ENCODE peak calls at places on chromosome 12, in ten cellular contexts. One of them, this sample, is unnamed.

GRCh38 chr12:3752096-3752709 is 706 bp downstream of the CRACR2A start:
- DNase-seq in right lobe of liver: no peak
- DNase-seq in transverse colon: peak; percentile 63
- DNase-seq in kidney: peak; percentile 74
- DNase-seq in aorta: peak; percentile 57
- DNase-seq in H9: peak; percentile 29
- DNase-seq in cardiac muscle cell: no peak
- DNase-seq in astrocyte: no peak
- DNase-seq in neuronal stem cell: no peak
- DNase-seq in stomach: peak; percentile 30
- DNase-seq in this sample: no peak

GRCh38 chr12:127723236-127723635 is 543.7 kb upstream of the TMEM132C start:
- DNase-seq in kidney: no peak
- DNase-seq in transverse colon: no peak
- DNase-seq in stomach: no peak
- DNase-seq in neuronal stem cell: no peak
- DNase-seq in H9: no peak
- DNase-seq in astrocyte: no peak
- DNase-seq in cardiac muscle cell: no peak
- DNase-seq in right lobe of liver: no peak
- DNase-seq in aorta: no peak
- DNase-seq in this sample: no peak

GRCh38 chr12:148676-149416 is 65.1 kb downstream of the SLC6A12 start:
- DNase-seq in stomach: no peak
- DNase-seq in aorta: no peak
- DNase-seq in astrocyte: no peak
- DNase-seq in right lobe of liver: no peak
- DNase-seq in neuronal stem cell: no peak
- DNase-seq in H9: no peak
- DNase-seq in cardiac muscle cell: no peak
- DNase-seq in kidney: peak; percentile 63
- DNase-seq in transverse colon: no peak
- DNase-seq in this sample: no peak

GRCh38 chr12:109871678-109872314 is 8.5 kb downstream of the GLTP start:
- DNase-seq in aorta: no peak
- DNase-seq in neuronal stem cell: no peak
- DNase-seq in right lobe of liver: no peak
- DNase-seq in transverse colon: peak; percentile 88
- DNase-seq in stomach: peak; percentile 43
- DNase-seq in H9: no peak
- DNase-seq in kidney: no peak
- DNase-seq in cardiac muscle cell: no peak
- DNase-seq in astrocyte: no peak
- DNase-seq in this sample: no peak

GRCh38 chr12:116674643-116675183 is 63.2 kb downstream of the SPRING1 start:
- DNase-seq in transverse colon: no peak
- DNase-seq in cardiac muscle cell: no peak
- DNase-seq in kidney: no peak
- DNase-seq in stomach: no peak
- DNase-seq in right lobe of liver: no peak
- DNase-seq in H9: no peak
- DNase-seq in astrocyte: no peak
- DNase-seq in aorta: no peak
- DNase-seq in neuronal stem cell: no peak
- DNase-seq in this sample: no peak

GRCh38 chr12:56190695-56191155 is 1.4 kb upstream of the SMARCC2 start:
- DNase-seq in kidney: no peak
- DNase-seq in transverse colon: no peak
- DNase-seq in neuronal stem cell: peak; percentile 15
- DNase-seq in cardiac muscle cell: no peak
- DNase-seq in astrocyte: no peak
- DNase-seq in stomach: no peak
- DNase-seq in aorta: no peak
- DNase-seq in H9: no peak
- DNase-seq in right lobe of liver: no peak
- DNase-seq in this sample: no peak

GRCh38 chr12:40566246-40566645 is 126.0 kb upstream of the CNTN1 start:
- DNase-seq in stomach: no peak
- DNase-seq in transverse colon: no peak
- DNase-seq in aorta: no peak
- DNase-seq in cardiac muscle cell: no peak
- DNase-seq in neuronal stem cell: no peak
- DNase-seq in astrocyte: no peak
- DNase-seq in H9: no peak
- DNase-seq in right lobe of liver: no peak
- DNase-seq in kidney: no peak
- DNase-seq in this sample: no peak

GRCh38 chr12:109779382-109779781 is 53.8 kb downstream of the TRPV4 start:
- DNase-seq in stomach: no peak
- DNase-seq in kidney: peak; percentile 26
- DNase-seq in astrocyte: no peak
- DNase-seq in right lobe of liver: peak; percentile 12
- DNase-seq in aorta: no peak
- DNase-seq in cardiac muscle cell: no peak
- DNase-seq in neuronal stem cell: no peak
- DNase-seq in transverse colon: no peak
- DNase-seq in H9: peak; percentile 35
- DNase-seq in this sample: peak; percentile 64

GRCh38 chr12:102385343-102385742 is 95.0 kb downstream of the IGF1 start:
- DNase-seq in H9: no peak
- DNase-seq in transverse colon: no peak
- DNase-seq in kidney: no peak
- DNase-seq in stomach: no peak
- DNase-seq in astrocyte: no peak
- DNase-seq in aorta: no peak
- DNase-seq in cardiac muscle cell: no peak
- DNase-seq in neuronal stem cell: no peak
- DNase-seq in right lobe of liver: no peak
- DNase-seq in this sample: no peak

GRCh38 chr12:133073836-133074235 is 6.9 kb upstream of the ZNF140 start:
- DNase-seq in H9: no peak
- DNase-seq in right lobe of liver: no peak
- DNase-seq in cardiac muscle cell: no peak
- DNase-seq in transverse colon: no peak
- DNase-seq in neuronal stem cell: no peak
- DNase-seq in stomach: no peak
- DNase-seq in kidney: no peak
- DNase-seq in astrocyte: no peak
- DNase-seq in aorta: no peak
- DNase-seq in this sample: no peak
- H3K9me3 ChIP-seq in H9: peaks cover 52% of the 10 kb centered on the region
- H3K9me3 ChIP-seq in right lobe of liver: peaks cover 48% of the 10 kb centered on the region
- H3K9me3 ChIP-seq in cardiac muscle cell: peaks cover 3% of the 10 kb centered on the region
- H3K9me3 ChIP-seq in transverse colon: peaks cover 95% of the 10 kb centered on the region
- H3K9me3 ChIP-seq in neuronal stem cell: peaks cover 47% of the 10 kb centered on the region
- H3K9me3 ChIP-seq in stomach: peaks cover 56% of the 10 kb centered on the region
- H3K9me3 ChIP-seq in kidney: peaks cover 48% of the 10 kb centered on the region
- H3K9me3 ChIP-seq in astrocyte: peaks cover 18% of the 10 kb centered on the region
- H3K9me3 ChIP-seq in aorta: peaks cover 14% of the 10 kb centered on the region
- H3K9me3 ChIP-seq in this sample: no peaks in the 10 kb centered on the region

GRCh38 chr12:2283910-2284309 is 231.1 kb downstream of the CACNA1C start:
- DNase-seq in transverse colon: peak; percentile 8
- DNase-seq in aorta: peak; percentile 75
- DNase-seq in astrocyte: peak; percentile 67
- DNase-seq in stomach: no peak
- DNase-seq in cardiac muscle cell: peak; percentile 54
- DNase-seq in right lobe of liver: no peak
- DNase-seq in kidney: no peak
- DNase-seq in H9: no peak
- DNase-seq in neuronal stem cell: no peak
- DNase-seq in this sample: no peak
- H3K4me1 ChIP-seq in transverse colon: peaks cover 20% of the 10 kb centered on the region
- H3K4me1 ChIP-seq in aorta: peaks cover 3% of the 10 kb centered on the region
- H3K4me1 ChIP-seq in astrocyte: peaks cover 26% of the 10 kb centered on the region
- H3K4me1 ChIP-seq in stomach: peaks cover 56% of the 10 kb centered on the region
- H3K4me1 ChIP-seq in cardiac muscle cell: peaks cover 67% of the 10 kb centered on the region
- H3K4me1 ChIP-seq in right lobe of liver: no peaks in the 10 kb centered on the region
- H3K4me1 ChIP-seq in kidney: peaks cover 15% of the 10 kb centered on the region
- H3K4me1 ChIP-seq in H9: peaks cover 2% of the 10 kb centered on the region
- H3K4me1 ChIP-seq in neuronal stem cell: peaks cover 3% of the 10 kb centered on the region
- H3K4me1 ChIP-seq in this sample: no peaks in the 10 kb centered on the region

DNA sequence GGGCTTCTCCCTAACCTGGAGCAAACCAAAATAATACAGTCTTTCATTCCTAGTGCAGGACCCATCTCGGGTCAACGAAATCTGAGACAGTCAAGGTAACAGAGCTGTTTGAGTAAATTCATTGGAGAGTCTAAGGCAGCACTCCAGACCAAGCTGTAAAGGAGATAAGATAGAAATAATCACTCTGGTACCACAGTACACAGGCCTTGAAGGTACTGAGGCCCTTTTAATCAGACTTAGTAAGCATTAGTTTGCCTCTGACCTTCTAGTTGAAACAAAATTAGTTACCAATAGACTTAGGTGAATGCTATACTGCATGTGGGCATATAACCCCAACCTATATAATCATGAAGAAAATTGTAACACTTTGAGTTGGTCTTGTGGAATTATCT is 54.4 kb upstream of the BICD1 start:
- DNase-seq in H9: no peak
- DNase-seq in transverse colon: no peak
- DNase-seq in kidney: no peak
- DNase-seq in stomach: no peak
- DNase-seq in neuronal stem cell: no peak
- DNase-seq in cardiac muscle cell: peak; percentile 23
- DNase-seq in aorta: no peak
- DNase-seq in right lobe of liver: no peak
- DNase-seq in astrocyte: no peak
- DNase-seq in this sample: no peak
- H3K9me3 ChIP-seq in H9: peaks cover 7% of the 10 kb centered on the region
- H3K9me3 ChIP-seq in transverse colon: no peaks in the 10 kb centered on the region
- H3K9me3 ChIP-seq in kidney: peaks cover 5% of the 10 kb centered on the region
- H3K9me3 ChIP-seq in stomach: no peaks in the 10 kb centered on the region
- H3K9me3 ChIP-seq in neuronal stem cell: peaks cover 9% of the 10 kb centered on the region
- H3K9me3 ChIP-seq in cardiac muscle cell: no peaks in the 10 kb centered on the region
- H3K9me3 ChIP-seq in aorta: peaks cover 4% of the 10 kb centered on the region
- H3K9me3 ChIP-seq in right lobe of liver: no peaks in the 10 kb centered on the region
- H3K9me3 ChIP-seq in astrocyte: no peaks in the 10 kb centered on the region
- H3K9me3 ChIP-seq in this sample: no peaks in the 10 kb centered on the region

GRCh38 chr12:113239811-113240331 is 18.6 kb downstream of the TPCN1 start:
- DNase-seq in kidney: no peak
- DNase-seq in right lobe of liver: no peak
- DNase-seq in transverse colon: peak; percentile 82
- DNase-seq in cardiac muscle cell: peak; percentile 69
- DNase-seq in neuronal stem cell: no peak
- DNase-seq in astrocyte: no peak
- DNase-seq in stomach: no peak
- DNase-seq in H9: no peak
- DNase-seq in aorta: no peak
- DNase-seq in this sample: no peak
- H3K4me1 ChIP-seq in kidney: peaks cover 64% of the 10 kb centered on the region
- H3K4me1 ChIP-seq in right lobe of liver: peaks cover 4% of the 10 kb centered on the region
- H3K4me1 ChIP-seq in transverse colon: peaks cover 38% of the 10 kb centered on the region
- H3K4me1 ChIP-seq in cardiac muscle cell: peaks cover 9% of the 10 kb centered on the region
- H3K4me1 ChIP-seq in neuronal stem cell: no peaks in the 10 kb centered on the region
- H3K4me1 ChIP-seq in astrocyte: peaks cover 31% of the 10 kb centered on the region
- H3K4me1 ChIP-seq in stomach: peaks cover 90% of the 10 kb centered on the region
- H3K4me1 ChIP-seq in H9: no peaks in the 10 kb centered on the region
- H3K4me1 ChIP-seq in aorta: peaks cover 14% of the 10 kb centered on the region
- H3K4me1 ChIP-seq in this sample: peaks cover 13% of the 10 kb centered on the region

DNA sequence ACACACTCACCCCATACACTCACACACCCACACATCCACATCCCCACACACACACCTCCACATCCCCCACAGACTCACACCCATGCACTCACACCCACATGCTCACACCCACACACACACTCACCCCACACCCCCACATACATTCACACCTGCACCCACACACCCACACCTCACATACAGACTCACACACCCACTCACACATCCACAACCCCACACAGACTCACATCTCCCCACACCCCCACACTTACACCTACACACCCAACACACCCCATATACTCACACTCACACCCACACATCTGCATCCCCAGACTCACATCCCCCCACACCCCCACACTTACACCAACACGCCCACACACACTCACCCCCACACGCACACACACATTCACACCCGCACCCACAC is 171.8 kb downstream of the GLT1D1 start:
- DNase-seq in H9: no peak
- DNase-seq in aorta: no peak
- DNase-seq in transverse colon: no peak
- DNase-seq in right lobe of liver: no peak
- DNase-seq in stomach: no peak
- DNase-seq in cardiac muscle cell: no peak
- DNase-seq in astrocyte: no peak
- DNase-seq in neuronal stem cell: no peak
- DNase-seq in kidney: no peak
- DNase-seq in this sample: no peak
- H3K9me3 ChIP-seq in H9: no peaks in the 10 kb centered on the region
- H3K9me3 ChIP-seq in aorta: peaks cover 3% of the 10 kb centered on the region
- H3K9me3 ChIP-seq in transverse colon: no peaks in the 10 kb centered on the region
- H3K9me3 ChIP-seq in right lobe of liver: no peaks in the 10 kb centered on the region
- H3K9me3 ChIP-seq in stomach: no peaks in the 10 kb centered on the region
- H3K9me3 ChIP-seq in cardiac muscle cell: no peaks in the 10 kb centered on the region
- H3K9me3 ChIP-seq in astrocyte: peaks cover 3% of the 10 kb centered on the region
- H3K9me3 ChIP-seq in neuronal stem cell: no peaks in the 10 kb centered on the region
- H3K9me3 ChIP-seq in kidney: peaks cover 5% of the 10 kb centered on the region
- H3K9me3 ChIP-seq in this sample: no peaks in the 10 kb centered on the region

DNA sequence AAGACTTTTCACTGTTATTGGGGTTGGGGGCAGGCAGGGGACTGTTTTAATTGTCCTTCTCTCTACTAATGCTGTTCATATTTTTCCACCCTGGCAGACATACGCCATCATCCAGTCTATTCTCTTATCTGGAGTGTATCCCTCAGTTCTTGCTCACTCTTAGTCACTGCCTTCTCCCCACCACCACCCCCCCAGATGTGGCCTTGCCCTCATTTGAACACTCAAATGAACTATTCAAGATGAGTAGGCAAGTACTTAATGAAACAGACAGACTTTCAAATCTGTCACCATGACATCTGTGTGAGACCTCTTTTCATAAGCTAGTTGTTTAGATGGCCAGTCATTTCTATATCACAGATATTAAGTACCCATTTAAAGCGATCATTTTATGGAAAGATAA is 10.1 kb downstream of the NUDT4 start:
- DNase-seq in kidney: no peak
- DNase-seq in astrocyte: peak; percentile 77
- DNase-seq in cardiac muscle cell: no peak
- DNase-seq in neuronal stem cell: no peak
- DNase-seq in transverse colon: no peak
- DNase-seq in stomach: no peak
- DNase-seq in aorta: no peak
- DNase-seq in right lobe of liver: no peak
- DNase-seq in H9: no peak
- DNase-seq in this sample: no peak
- H3K4me1 ChIP-seq in kidney: no peaks in the 10 kb centered on the region
- H3K4me1 ChIP-seq in astrocyte: peaks cover 20% of the 10 kb centered on the region
- H3K4me1 ChIP-seq in cardiac muscle cell: peaks cover 51% of the 10 kb centered on the region
- H3K4me1 ChIP-seq in neuronal stem cell: peaks cover 2% of the 10 kb centered on the region
- H3K4me1 ChIP-seq in transverse colon: peaks cover 23% of the 10 kb centered on the region
- H3K4me1 ChIP-seq in stomach: peaks cover 75% of the 10 kb centered on the region
- H3K4me1 ChIP-seq in aorta: peaks cover 13% of the 10 kb centered on the region
- H3K4me1 ChIP-seq in right lobe of liver: no peaks in the 10 kb centered on the region
- H3K4me1 ChIP-seq in H9: no peaks in the 10 kb centered on the region
- H3K4me1 ChIP-seq in this sample: no peaks in the 10 kb centered on the region

GRCh38 chr12:133221241-133221640 is 14.4 kb downstream of the ANHX start:
- DNase-seq in right lobe of liver: no peak
- DNase-seq in H9: no peak
- DNase-seq in transverse colon: no peak
- DNase-seq in aorta: no peak
- DNase-seq in stomach: no peak
- DNase-seq in kidney: no peak
- DNase-seq in astrocyte: no peak
- DNase-seq in neuronal stem cell: no peak
- DNase-seq in cardiac muscle cell: no peak
- DNase-seq in this sample: no peak
- H3K9me3 ChIP-seq in right lobe of liver: no peaks in the 10 kb centered on the region
- H3K9me3 ChIP-seq in H9: peaks cover 82% of the 10 kb centered on the region
- H3K9me3 ChIP-seq in transverse colon: peaks cover 22% of the 10 kb centered on the region
- H3K9me3 ChIP-seq in aorta: peaks cover 22% of the 10 kb centered on the region
- H3K9me3 ChIP-seq in stomach: peaks cover 14% of the 10 kb centered on the region
- H3K9me3 ChIP-seq in kidney: peaks cover 36% of the 10 kb centered on the region
- H3K9me3 ChIP-seq in astrocyte: peaks cover 30% of the 10 kb centered on the region
- H3K9me3 ChIP-seq in neuronal stem cell: peaks cover 28% of the 10 kb centered on the region
- H3K9me3 ChIP-seq in cardiac muscle cell: no peaks in the 10 kb centered on the region
- H3K9me3 ChIP-seq in this sample: peaks cover 3% of the 10 kb centered on the region